ENCODE peak calls at places on chromosomes 12 and 14, in seven cellular contexts. O is iPS-NIHi11, D is NCI-H1092, Y is A673, G is EH, C is anterior cingulate cortex, J is H7. Q is an unnamed sample.

GRCh38 chr12:98559666-98560065 is 33.8 kb upstream of the SLC25A3 start:
- DNase-seq in O (no peak), D (no peak), Y (no peak), G (no peak), C (peak), J (no peak), Q (no peak)

GRCh38 chr12:27524839-27525238 is 833 bp downstream of the PPFIBP1 start:
- DNase-seq in O (no peak), D (no peak), Y (peak), G (peak), C (no peak), J (no peak), Q (no peak)

GRCh38 chr12:113778432-113779128 is 187.5 kb downstream of the RBM19 start:
- DNase-seq in O (peak), D (no peak), Y (no peak), G (peak), C (no peak), J (peak), Q (no peak)

GRCh38 chr14:58638231-58639205 is 756 bp downstream of the DACT1 start:
- DNase-seq in O (peak), D (no peak), Y (peak), G (peak), C (no peak), J (peak), Q (no peak)

GRCh38 chr14:71675902-71676291 is 256.3 kb upstream of the RGS6 start:
- DNase-seq in O (no peak), D (no peak), Y (no peak), G (peak), C (no peak), J (no peak), Q (no peak)

GRCh38 chr12:52804029-52804428 is 8.1 kb upstream of the KRT3 start:
- DNase-seq in O (no peak), D (peak), Y (peak), G (no peak), C (no peak), J (no peak), Q (no peak)

GRCh38 chr12:114809132-114809531 is 125.2 kb upstream of the TBX3 start:
- DNase-seq in O (no peak), D (no peak), Y (no peak), G (no peak), C (no peak), J (no peak), Q (no peak)

GRCh38 chr12:25436206-25436912 is 116.7 kb downstream of the LMNTD1 start:
- DNase-seq in O (peak), D (peak), Y (peak), G (peak), C (no peak), J (peak), Q (no peak)

GRCh38 chr14:92037989-92038388 is 1.9 kb downstream of the TRIP11 start:
- DNase-seq in O (no peak), D (no peak), Y (no peak), G (peak), C (no peak), J (no peak), Q (no peak)

GRCh38 chr12:19186722-19187661 is 57.5 kb downstream of the PLEKHA5 start:
- DNase-seq in O (peak), D (peak), Y (peak), G (peak), C (no peak), J (no peak), Q (no peak)

GRCh38 chr12:92297932-92298681 is 152.5 kb upstream of the BTG1 start:
- DNase-seq in O (no peak), D (no peak), Y (no peak), G (peak), C (no peak), J (no peak), Q (no peak)

GRCh38 chr14:32683679-32684078 is 255.0 kb upstream of the NPAS3 start:
- DNase-seq in O (no peak), D (no peak), Y (no peak), G (no peak), C (no peak), J (no peak), Q (no peak)

GRCh38 chr14:91402278-91403068 is 15.1 kb downstream of the CCDC88C start:
- DNase-seq in O (no peak), D (no peak), Y (no peak), G (no peak), C (no peak), J (no peak), Q (peak)

GRCh38 chr14:89667983-89668382 is 250.9 kb upstream of the FOXN3 start:
- DNase-seq in O (no peak), D (no peak), Y (no peak), G (peak), C (no peak), J (peak), Q (no peak)

GRCh38 chr12:53098354-53098981 is 1.0 kb downstream of the IGFBP6 start:
- DNase-seq in O (no peak), D (no peak), Y (peak), G (peak), C (peak), J (no peak), Q (peak)